ENCODE peak calls at places on chromosomes 16 and 17, in ten cellular contexts. One of them, this sample, is unnamed.

GRCh38 chr16:89374393-89374948 is 115.9 kb downstream of the ANKRD11 start:
- DNase-seq in stimulated activated CD8-positive, alpha-beta memory T cell treated with anti-CD3 and anti-CD28 coated beads, Interleukin-4, amount 100 ng/mL, for 24 hours: no peak
- DNase-seq in mammary epithelial cell: no peak
- DNase-seq in memory B cell: no peak
- DNase-seq in DMS 273 treated with DMSO at 0.1 percent for 48 hours: peak
- DNase-seq in NB4: no peak
- DNase-seq in iPS-NIHi11: peak
- DNase-seq in activated CD4-positive, alpha-beta T cell treated with anti-CD3 and anti-CD28 coated beads for 36 hours: no peak
- DNase-seq in GM04504: no peak
- DNase-seq in RWPE1: no peak
- DNase-seq in this sample: no peak

GRCh38 chr17:80499961-80500665 is 23.7 kb upstream of the NPTX1 start:
- DNase-seq in stimulated activated CD8-positive, alpha-beta memory T cell treated with anti-CD3 and anti-CD28 coated beads, Interleukin-4, amount 100 ng/mL, for 24 hours: no peak
- DNase-seq in mammary epithelial cell: no peak
- DNase-seq in memory B cell: no peak
- DNase-seq in DMS 273 treated with DMSO at 0.1 percent for 48 hours: no peak
- DNase-seq in NB4: no peak
- DNase-seq in iPS-NIHi11: no peak
- DNase-seq in activated CD4-positive, alpha-beta T cell treated with anti-CD3 and anti-CD28 coated beads for 36 hours: no peak
- DNase-seq in GM04504: no peak
- DNase-seq in RWPE1: no peak
- DNase-seq in this sample: no peak

GRCh38 chr16:72099377-72099818 is 5.8 kb downstream of the DHX38 start:
- DNase-seq in stimulated activated CD8-positive, alpha-beta memory T cell treated with anti-CD3 and anti-CD28 coated beads, Interleukin-4, amount 100 ng/mL, for 24 hours: no peak
- DNase-seq in mammary epithelial cell: peak
- DNase-seq in memory B cell: peak
- DNase-seq in DMS 273 treated with DMSO at 0.1 percent for 48 hours: peak
- DNase-seq in NB4: peak
- DNase-seq in iPS-NIHi11: peak
- DNase-seq in activated CD4-positive, alpha-beta T cell treated with anti-CD3 and anti-CD28 coated beads for 36 hours: peak
- DNase-seq in GM04504: peak
- DNase-seq in RWPE1: peak
- DNase-seq in this sample: no peak

GRCh38 chr16:83717308-83717707 is 90.5 kb upstream of the HSBP1 start:
- DNase-seq in stimulated activated CD8-positive, alpha-beta memory T cell treated with anti-CD3 and anti-CD28 coated beads, Interleukin-4, amount 100 ng/mL, for 24 hours: no peak
- DNase-seq in mammary epithelial cell: no peak
- DNase-seq in memory B cell: no peak
- DNase-seq in DMS 273 treated with DMSO at 0.1 percent for 48 hours: no peak
- DNase-seq in NB4: peak
- DNase-seq in iPS-NIHi11: peak
- DNase-seq in activated CD4-positive, alpha-beta T cell treated with anti-CD3 and anti-CD28 coated beads for 36 hours: no peak
- DNase-seq in GM04504: no peak
- DNase-seq in RWPE1: no peak
- DNase-seq in this sample: no peak

GRCh38 chr17:31558748-31559646 is 167.5 kb downstream of the RAB11FIP4 start:
- DNase-seq in stimulated activated CD8-positive, alpha-beta memory T cell treated with anti-CD3 and anti-CD28 coated beads, Interleukin-4, amount 100 ng/mL, for 24 hours: peak
- DNase-seq in mammary epithelial cell: peak
- DNase-seq in memory B cell: peak
- DNase-seq in DMS 273 treated with DMSO at 0.1 percent for 48 hours: peak
- DNase-seq in NB4: peak
- DNase-seq in iPS-NIHi11: peak
- DNase-seq in activated CD4-positive, alpha-beta T cell treated with anti-CD3 and anti-CD28 coated beads for 36 hours: peak
- DNase-seq in GM04504: no peak
- DNase-seq in RWPE1: peak
- DNase-seq in this sample: peak

GRCh38 chr16:84905965-84906460 is 86.2 kb downstream of the CRISPLD2 start:
- DNase-seq in stimulated activated CD8-positive, alpha-beta memory T cell treated with anti-CD3 and anti-CD28 coated beads, Interleukin-4, amount 100 ng/mL, for 24 hours: no peak
- DNase-seq in mammary epithelial cell: no peak
- DNase-seq in memory B cell: no peak
- DNase-seq in DMS 273 treated with DMSO at 0.1 percent for 48 hours: no peak
- DNase-seq in NB4: no peak
- DNase-seq in iPS-NIHi11: no peak
- DNase-seq in activated CD4-positive, alpha-beta T cell treated with anti-CD3 and anti-CD28 coated beads for 36 hours: no peak
- DNase-seq in GM04504: no peak
- DNase-seq in RWPE1: no peak
- DNase-seq in this sample: no peak

GRCh38 chr17:73733527-73733926 is 89.3 kb upstream of the SDK2 start:
- DNase-seq in stimulated activated CD8-positive, alpha-beta memory T cell treated with anti-CD3 and anti-CD28 coated beads, Interleukin-4, amount 100 ng/mL, for 24 hours: no peak
- DNase-seq in mammary epithelial cell: no peak
- DNase-seq in memory B cell: no peak
- DNase-seq in DMS 273 treated with DMSO at 0.1 percent for 48 hours: no peak
- DNase-seq in NB4: no peak
- DNase-seq in iPS-NIHi11: no peak
- DNase-seq in activated CD4-positive, alpha-beta T cell treated with anti-CD3 and anti-CD28 coated beads for 36 hours: no peak
- DNase-seq in GM04504: no peak
- DNase-seq in RWPE1: no peak
- DNase-seq in this sample: no peak

GRCh38 chr17:76586741-76587487 is 1.3 kb upstream of the ST6GALNAC2 start:
- DNase-seq in stimulated activated CD8-positive, alpha-beta memory T cell treated with anti-CD3 and anti-CD28 coated beads, Interleukin-4, amount 100 ng/mL, for 24 hours: no peak
- DNase-seq in mammary epithelial cell: peak
- DNase-seq in memory B cell: no peak
- DNase-seq in DMS 273 treated with DMSO at 0.1 percent for 48 hours: no peak
- DNase-seq in NB4: no peak
- DNase-seq in iPS-NIHi11: no peak
- DNase-seq in activated CD4-positive, alpha-beta T cell treated with anti-CD3 and anti-CD28 coated beads for 36 hours: no peak
- DNase-seq in GM04504: no peak
- DNase-seq in RWPE1: no peak
- DNase-seq in this sample: no peak

GRCh38 chr17:57900991-57901743 is 51.3 kb upstream of the MRPS23 start:
- DNase-seq in stimulated activated CD8-positive, alpha-beta memory T cell treated with anti-CD3 and anti-CD28 coated beads, Interleukin-4, amount 100 ng/mL, for 24 hours: no peak
- DNase-seq in mammary epithelial cell: peak
- DNase-seq in memory B cell: no peak
- DNase-seq in DMS 273 treated with DMSO at 0.1 percent for 48 hours: no peak
- DNase-seq in NB4: no peak
- DNase-seq in iPS-NIHi11: no peak
- DNase-seq in activated CD4-positive, alpha-beta T cell treated with anti-CD3 and anti-CD28 coated beads for 36 hours: no peak
- DNase-seq in GM04504: no peak
- DNase-seq in RWPE1: peak
- DNase-seq in this sample: no peak

GRCh38 chr17:3802461-3803307 is 1.7 kb upstream of the ITGAE start:
- DNase-seq in stimulated activated CD8-positive, alpha-beta memory T cell treated with anti-CD3 and anti-CD28 coated beads, Interleukin-4, amount 100 ng/mL, for 24 hours: no peak
- DNase-seq in mammary epithelial cell: peak
- DNase-seq in memory B cell: no peak
- DNase-seq in DMS 273 treated with DMSO at 0.1 percent for 48 hours: no peak
- DNase-seq in NB4: no peak
- DNase-seq in iPS-NIHi11: no peak
- DNase-seq in activated CD4-positive, alpha-beta T cell treated with anti-CD3 and anti-CD28 coated beads for 36 hours: no peak
- DNase-seq in GM04504: peak
- DNase-seq in RWPE1: no peak
- DNase-seq in this sample: no peak